ENCODE peak calls at places on chromosomes 16 and 17, in four cellular contexts. One of them, this sample, is unnamed. For H3K4me1, the result is how much of the 10 kb centered on the place peaks cover.

GRCh38 chr17:74276561-74277009 is 2.6 kb downstream of the DNAI2 start:
- DNase-seq in cardiac muscle cell: peak
- DNase-seq in breast epithelium: no peak
- DNase-seq in thoracic aorta: no peak
- DNase-seq in this sample: no peak

GRCh38 chr17:74654742-74655141 is 31.2 kb upstream of the CD300E start:
- DNase-seq in breast epithelium: no peak
- DNase-seq in thoracic aorta: no peak
- DNase-seq in cardiac muscle cell: no peak
- DNase-seq in this sample: no peak

GRCh38 chr16:84614075-84614474 is 3.8 kb downstream of the COTL1 start:
- DNase-seq in cardiac muscle cell: peak
- DNase-seq in breast epithelium: no peak
- DNase-seq in thoracic aorta: no peak
- DNase-seq in this sample: no peak

GRCh38 chr17:49565948-49566491 is 9.7 kb upstream of the NXPH3 start:
- DNase-seq in cardiac muscle cell: peak
- DNase-seq in thoracic aorta: peak
- DNase-seq in breast epithelium: peak
- DNase-seq in this sample: peak

GRCh38 chr16:85724126-85724879 is 26.6 kb downstream of the C16orf74 start:
- DNase-seq in thoracic aorta: no peak
- DNase-seq in cardiac muscle cell: no peak
- DNase-seq in breast epithelium: no peak
- DNase-seq in this sample: no peak

GRCh38 chr17:9266769-9267168 is 245.5 kb downstream of the NTN1 start:
- DNase-seq in cardiac muscle cell: no peak
- DNase-seq in breast epithelium: no peak
- DNase-seq in thoracic aorta: no peak
- DNase-seq in this sample: no peak

GRCh38 chr17:81239714-81240555 is 817 bp downstream of the NDUFAF8 start:
- DNase-seq in cardiac muscle cell: no peak
- DNase-seq in thoracic aorta: no peak
- DNase-seq in breast epithelium: no peak
- DNase-seq in this sample: no peak

GRCh38 chr16:83233153-83233552 is 574.6 kb upstream of the HSBP1 start:
- DNase-seq in cardiac muscle cell: peak
- DNase-seq in breast epithelium: no peak
- DNase-seq in thoracic aorta: no peak
- DNase-seq in this sample: no peak

GRCh38 chr16:50879873-50880695 is 138.2 kb downstream of the CYLD start:
- DNase-seq in cardiac muscle cell: no peak
- DNase-seq in breast epithelium: no peak
- DNase-seq in thoracic aorta: no peak
- DNase-seq in this sample: no peak

GRCh38 chr16:48317614-48318013 is 67.6 kb downstream of the SIAH1 start:
- DNase-seq in breast epithelium: no peak
- DNase-seq in cardiac muscle cell: peak
- DNase-seq in thoracic aorta: no peak
- DNase-seq in this sample: no peak

GRCh38 chr17:9566067-9566466 is 9.6 kb downstream of the STX8 start:
- DNase-seq in cardiac muscle cell: no peak
- DNase-seq in breast epithelium: no peak
- DNase-seq in thoracic aorta: no peak
- DNase-seq in this sample: no peak

GRCh38 chr16:86663691-86664517 is 85.6 kb downstream of the FOXL1 start:
- DNase-seq in thoracic aorta: no peak
- DNase-seq in cardiac muscle cell: peak
- DNase-seq in breast epithelium: no peak
- DNase-seq in this sample: no peak

GRCh38 chr16:46573008-46573833 is 48.0 kb downstream of the SHCBP1 start:
- DNase-seq in cardiac muscle cell: peak
- DNase-seq in thoracic aorta: no peak
- DNase-seq in breast epithelium: no peak
- DNase-seq in this sample: no peak

GRCh38 chr16:57899771-57900661 is 70.9 kb downstream of the CNGB1 start:
- DNase-seq in cardiac muscle cell: peak
- DNase-seq in thoracic aorta: peak
- DNase-seq in breast epithelium: peak
- DNase-seq in this sample: peak

GRCh38 chr17:45262516-45263476 is 902 bp upstream of the SPATA32 start:
- DNase-seq in thoracic aorta: no peak
- DNase-seq in breast epithelium: peak
- DNase-seq in cardiac muscle cell: peak
- DNase-seq in this sample: no peak

GRCh38 chr17:77959926-77960521 is 1.5 kb downstream of the TNRC6C start:
- DNase-seq in cardiac muscle cell: peak
- DNase-seq in breast epithelium: no peak
- DNase-seq in thoracic aorta: no peak
- DNase-seq in this sample: no peak

GRCh38 chr16:25038239-25038954 is 23.2 kb upstream of the ARHGAP17 start:
- DNase-seq in cardiac muscle cell: no peak
- DNase-seq in breast epithelium: no peak
- DNase-seq in thoracic aorta: no peak
- DNase-seq in this sample: no peak

GRCh38 chr16:87254271-87254670 is 62.9 kb downstream of the C16orf95 start:
- DNase-seq in thoracic aorta: no peak
- DNase-seq in cardiac muscle cell: no peak
- DNase-seq in breast epithelium: no peak
- DNase-seq in this sample: no peak

GRCh38 chr16:75764154-75764768 is 38.0 kb upstream of the CPHXL start:
- DNase-seq in breast epithelium: peak
- DNase-seq in cardiac muscle cell: peak
- DNase-seq in thoracic aorta: no peak
- DNase-seq in this sample: peak

GRCh38 chr17:40176409-40177110 is 710 bp upstream of the RAPGEFL1 start:
- DNase-seq in cardiac muscle cell: no peak
- DNase-seq in thoracic aorta: no peak
- DNase-seq in breast epithelium: peak
- DNase-seq in this sample: no peak

GRCh38 chr17:59527931-59528330 is 37.5 kb upstream of the DHX40 start:
- DNase-seq in breast epithelium: no peak
- DNase-seq in cardiac muscle cell: no peak
- DNase-seq in thoracic aorta: no peak
- DNase-seq in this sample: no peak

GRCh38 chr16:86517033-86517432 is 6.7 kb downstream of the FOXF1 start:
- DNase-seq in cardiac muscle cell: no peak
- DNase-seq in breast epithelium: no peak
- DNase-seq in thoracic aorta: no peak
- DNase-seq in this sample: no peak

GRCh38 chr16:21064203-21064602 is 86.4 kb downstream of the DNAH3 start:
- DNase-seq in breast epithelium: no peak
- DNase-seq in cardiac muscle cell: no peak
- DNase-seq in thoracic aorta: no peak
- DNase-seq in this sample: no peak

GRCh38 chr16:21057875-21058274 is 92.8 kb downstream of the DNAH3 start:
- DNase-seq in cardiac muscle cell: no peak
- DNase-seq in breast epithelium: no peak
- DNase-seq in thoracic aorta: no peak
- DNase-seq in this sample: no peak

DNA sequence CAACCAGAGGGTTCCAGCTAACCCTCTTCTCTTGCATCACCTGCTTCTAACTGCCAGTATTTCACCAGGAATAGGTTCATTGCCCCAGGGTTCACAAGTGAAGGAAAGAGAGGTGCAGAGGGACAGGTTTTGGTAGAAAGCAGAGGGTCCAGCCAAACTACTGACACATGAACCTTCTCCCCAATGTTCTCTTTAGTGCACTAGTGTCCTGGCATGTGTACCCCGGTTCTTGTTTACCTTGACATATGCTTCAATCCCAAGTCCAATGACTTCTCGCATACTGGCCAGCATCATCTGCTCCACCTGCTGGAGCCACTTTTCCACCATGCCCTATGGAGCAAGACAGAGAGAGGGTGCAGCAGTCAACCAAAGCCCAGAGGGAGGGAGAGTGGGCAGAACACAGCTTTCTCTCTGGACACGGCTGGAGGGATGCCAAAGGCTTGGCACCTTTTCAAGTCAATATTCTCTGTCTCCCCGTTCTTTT is 90.6 kb downstream of the DNAH3 start:
- DNase-seq in thoracic aorta: no peak
- DNase-seq in cardiac muscle cell: no peak
- DNase-seq in breast epithelium: no peak
- DNase-seq in this sample: no peak
- H3K27ac ChIP-seq in thoracic aorta: no peak
- H3K27ac ChIP-seq in cardiac muscle cell: no peak
- H3K27ac ChIP-seq in breast epithelium: no peak
- H3K27ac ChIP-seq in this sample: no peak

GRCh38 chr16:4323845-4324478 is 8.1 kb downstream of the GLIS2 start:
- DNase-seq in cardiac muscle cell: peak
- DNase-seq in thoracic aorta: no peak
- DNase-seq in breast epithelium: no peak
- DNase-seq in this sample: peak

GRCh38 chr16:4320571-4321137 is 4.8 kb downstream of the GLIS2 start:
- DNase-seq in cardiac muscle cell: no peak
- DNase-seq in thoracic aorta: no peak
- DNase-seq in breast epithelium: no peak
- DNase-seq in this sample: no peak

GRCh38 chr16:4321286-4322120 is 5.6 kb downstream of the GLIS2 start:
- DNase-seq in cardiac muscle cell: no peak
- DNase-seq in thoracic aorta: no peak
- DNase-seq in breast epithelium: no peak
- DNase-seq in this sample: no peak

GRCh38 chr16:4323071-4323844 is 7.4 kb downstream of the GLIS2 start:
- DNase-seq in thoracic aorta: no peak
- DNase-seq in breast epithelium: peak
- DNase-seq in cardiac muscle cell: no peak
- DNase-seq in this sample: no peak

GRCh38 chr16:4322121-4323035 is 6.5 kb downstream of the GLIS2 start:
- DNase-seq in cardiac muscle cell: no peak
- DNase-seq in thoracic aorta: no peak
- DNase-seq in breast epithelium: no peak
- DNase-seq in this sample: no peak
- H3K4me1 ChIP-seq in cardiac muscle cell: under half
- H3K4me1 ChIP-seq in thoracic aorta: half or more
- H3K4me1 ChIP-seq in breast epithelium: under half
- H3K4me1 ChIP-seq in this sample: half or more

GRCh38 chr16:2054543-2055245 is 6.9 kb downstream of the TSC2 start:
- DNase-seq in breast epithelium: no peak
- DNase-seq in thoracic aorta: no peak
- DNase-seq in cardiac muscle cell: no peak
- DNase-seq in this sample: no peak
- H3K27ac ChIP-seq in breast epithelium: peak
- H3K27ac ChIP-seq in thoracic aorta: no peak
- H3K27ac ChIP-seq in cardiac muscle cell: no peak
- H3K27ac ChIP-seq in this sample: no peak

GRCh38 chr17:76678330-76678729 is 32.4 kb downstream of the MXRA7 start:
- DNase-seq in breast epithelium: no peak
- DNase-seq in thoracic aorta: no peak
- DNase-seq in cardiac muscle cell: no peak
- DNase-seq in this sample: no peak
- H3K4me1 ChIP-seq in breast epithelium: under half
- H3K4me1 ChIP-seq in thoracic aorta: under half
- H3K4me1 ChIP-seq in cardiac muscle cell: under half
- H3K4me1 ChIP-seq in this sample: under half

DNA sequence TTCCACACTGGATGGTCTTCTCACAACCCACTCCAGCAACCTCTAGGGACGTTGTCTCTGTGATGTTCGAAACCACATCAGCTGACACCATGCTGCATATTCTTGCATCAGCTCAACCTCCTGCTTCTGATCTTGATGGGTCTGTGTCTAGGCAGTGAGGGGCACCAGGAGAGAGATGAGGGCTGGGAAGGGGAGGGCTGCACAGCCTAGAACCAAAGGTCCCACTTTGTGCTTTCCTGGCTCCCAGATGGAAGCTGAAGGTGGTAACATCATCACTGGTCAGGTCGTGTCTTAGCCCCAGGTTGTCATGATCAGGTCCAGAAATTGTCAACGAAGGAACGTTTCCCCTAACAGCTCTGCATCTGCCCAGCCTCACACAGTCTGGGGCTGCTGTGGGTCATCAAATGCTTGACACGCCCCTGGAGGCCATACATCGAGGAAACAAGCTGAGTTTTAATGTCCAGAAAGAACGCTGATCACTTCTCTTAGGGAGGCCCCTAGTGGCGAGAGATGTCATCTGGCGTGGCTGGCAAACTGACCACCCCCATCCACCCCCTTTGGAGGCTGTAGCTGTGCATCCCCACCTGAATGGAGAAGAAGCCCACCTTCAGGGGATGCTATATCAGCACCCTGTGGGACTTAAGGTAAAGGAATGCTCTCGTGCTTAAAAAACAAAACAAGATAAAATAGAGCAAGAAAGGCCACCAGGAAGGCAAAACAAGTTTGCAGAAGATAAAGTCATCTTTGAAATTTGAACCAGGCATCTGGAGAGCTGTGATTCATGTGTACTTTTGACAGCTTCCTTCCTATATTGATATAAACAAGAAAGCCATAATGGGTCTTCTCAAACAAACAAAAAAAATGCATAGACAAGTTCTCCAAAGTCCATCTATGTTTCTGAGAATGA is 58.3 kb downstream of the WIPI1 start:
- DNase-seq in cardiac muscle cell: peak
- DNase-seq in breast epithelium: no peak
- DNase-seq in thoracic aorta: no peak
- DNase-seq in this sample: peak
- H3K27ac ChIP-seq in cardiac muscle cell: no peak
- H3K27ac ChIP-seq in breast epithelium: peak
- H3K27ac ChIP-seq in thoracic aorta: no peak
- H3K27ac ChIP-seq in this sample: peak

DNA sequence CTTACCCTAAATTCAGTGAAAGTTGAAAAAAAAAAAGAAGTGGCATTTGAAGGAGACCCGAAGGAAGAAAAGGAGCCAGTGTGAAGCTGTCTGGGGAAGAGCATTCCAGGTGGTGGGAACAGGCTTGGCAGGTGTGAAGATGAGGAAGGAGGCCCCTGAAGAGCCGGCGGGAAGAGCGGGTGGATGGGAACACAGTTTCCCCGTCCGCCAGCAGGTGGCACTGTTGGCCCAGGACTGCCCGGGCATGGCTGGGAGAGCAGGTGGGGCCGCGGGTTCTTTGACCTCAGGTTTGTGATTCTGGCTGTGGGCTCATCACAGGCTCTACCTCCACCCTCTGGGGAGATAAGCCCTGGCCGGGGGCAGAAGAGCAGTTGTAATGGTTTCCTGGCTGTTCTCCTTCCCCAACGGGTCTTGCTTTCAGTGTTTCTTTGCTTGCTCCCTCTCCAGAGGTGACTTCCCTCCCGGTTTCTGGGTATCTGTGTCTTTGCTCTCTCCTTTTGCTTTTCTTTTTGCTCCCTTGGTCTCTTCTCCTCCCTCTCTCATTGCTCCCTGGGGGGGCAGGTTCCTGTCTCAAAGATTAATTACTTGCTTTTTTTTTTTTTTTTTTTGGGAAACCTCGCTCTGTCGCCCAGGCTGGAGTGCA is 32.3 kb downstream of the RAP1GAP2 start:
- DNase-seq in cardiac muscle cell: peak
- DNase-seq in breast epithelium: no peak
- DNase-seq in thoracic aorta: no peak
- DNase-seq in this sample: peak
- H3K4me1 ChIP-seq in cardiac muscle cell: under half
- H3K4me1 ChIP-seq in breast epithelium: under half
- H3K4me1 ChIP-seq in thoracic aorta: under half
- H3K4me1 ChIP-seq in this sample: under half

GRCh38 chr16:27364493-27365141 is 37.4 kb upstream of the IL21R start:
- DNase-seq in breast epithelium: no peak
- DNase-seq in cardiac muscle cell: no peak
- DNase-seq in thoracic aorta: no peak
- DNase-seq in this sample: no peak
- H3K27ac ChIP-seq in breast epithelium: peak
- H3K27ac ChIP-seq in cardiac muscle cell: peak
- H3K27ac ChIP-seq in thoracic aorta: no peak
- H3K27ac ChIP-seq in this sample: no peak

GRCh38 chr16:15509593-15510520 is 75.5 kb downstream of the BMERB1 start:
- DNase-seq in breast epithelium: peak
- DNase-seq in thoracic aorta: no peak
- DNase-seq in cardiac muscle cell: peak
- DNase-seq in this sample: no peak
- H3K4me1 ChIP-seq in breast epithelium: under half
- H3K4me1 ChIP-seq in thoracic aorta: under half
- H3K4me1 ChIP-seq in cardiac muscle cell: under half
- H3K4me1 ChIP-seq in this sample: under half